ENCODE peak calls at places on chromosomes 11 and 22, in six cellular contexts. E is A549, L is cardiac muscle cell, N is neural progenitor cell, J is MM.1S, Z is kidney epithelial cell. S is an unnamed sample.

GRCh38 chr11:122189259-122189658 is 73.2 kb upstream of the BLID start:
- DNase-seq in L (no peak), Z (peak; percentile 89), N (no peak), E (peak; percentile 82), J (no peak), S (no peak)

GRCh38 chr11:65423516-65424199 is 1.1 kb downstream of the NEAT1 start:
- DNase-seq in E (peak; percentile 57), L (no peak), J (no peak), N (no peak), Z (no peak), S (no peak)

GRCh38 chr11:72706579-72706978 is 32.4 kb upstream of the PDE2A start:
- DNase-seq in J (no peak), L (no peak), Z (no peak), N (no peak), E (no peak), S (no peak)

GRCh38 chr11:16779436-16779835 is 41.0 kb downstream of the C11orf58 start:
- DNase-seq in L (no peak), Z (no peak), E (peak; percentile 12), J (no peak), N (no peak), S (no peak)

GRCh38 chr11:128341280-128341679 is 246.1 kb downstream of the ETS1 start:
- DNase-seq in N (no peak), L (no peak), E (no peak), J (no peak), Z (no peak), S (no peak)

GRCh38 chr11:11445441-11446185 is 92.6 kb upstream of the CSNK2A3 start:
- DNase-seq in Z (no peak), L (no peak), J (no peak), N (no peak), E (no peak), S (no peak)

GRCh38 chr22:20138417-20138738 is 6.8 kb downstream of the ZDHHC8 start:
- DNase-seq in J (no peak), Z (no peak), E (no peak), N (no peak), L (no peak), S (no peak)

GRCh38 chr11:2150206-2150847 is 10.7 kb downstream of the INS start:
- DNase-seq in Z (no peak), L (peak; percentile 68), J (no peak), N (peak; percentile 86), E (peak; percentile 72), S (no peak)

GRCh38 chr22:43848366-43849171 is 13.7 kb downstream of the SULT4A1 start:
- DNase-seq in L (peak; percentile 72), Z (no peak), N (peak; percentile 61), E (peak; percentile 16), J (no peak), S (no peak)

GRCh38 chr11:124900464-124900863 is 2.8 kb upstream of the ROBO4 start:
- DNase-seq in E (peak; percentile 49), N (no peak), L (no peak), Z (peak; percentile 39), J (no peak), S (no peak)

GRCh38 chr11:130583866-130584265 is 135.4 kb downstream of the ADAMTS15 start:
- DNase-seq in J (no peak), Z (no peak), N (peak; percentile 56), E (no peak), L (no peak), S (no peak)

GRCh38 chr11:103420593-103420992 is 311.4 kb downstream of the DYNC2H1 start:
- DNase-seq in L (no peak), J (peak; percentile 38), N (no peak), Z (peak; percentile 12), E (no peak), S (no peak)

GRCh38 chr11:126115820-126116319 is 53.2 kb upstream of the CDON start:
- DNase-seq in N (peak; percentile 42), L (no peak), Z (peak; percentile 57), E (peak; percentile 82), J (no peak), S (no peak)
- TF ChIP-seq CTCF in N (peak; percentile 30), L (peak; percentile 31), Z (peak; percentile 26), E (no peak), J (no peak), S (no peak)

DNA sequence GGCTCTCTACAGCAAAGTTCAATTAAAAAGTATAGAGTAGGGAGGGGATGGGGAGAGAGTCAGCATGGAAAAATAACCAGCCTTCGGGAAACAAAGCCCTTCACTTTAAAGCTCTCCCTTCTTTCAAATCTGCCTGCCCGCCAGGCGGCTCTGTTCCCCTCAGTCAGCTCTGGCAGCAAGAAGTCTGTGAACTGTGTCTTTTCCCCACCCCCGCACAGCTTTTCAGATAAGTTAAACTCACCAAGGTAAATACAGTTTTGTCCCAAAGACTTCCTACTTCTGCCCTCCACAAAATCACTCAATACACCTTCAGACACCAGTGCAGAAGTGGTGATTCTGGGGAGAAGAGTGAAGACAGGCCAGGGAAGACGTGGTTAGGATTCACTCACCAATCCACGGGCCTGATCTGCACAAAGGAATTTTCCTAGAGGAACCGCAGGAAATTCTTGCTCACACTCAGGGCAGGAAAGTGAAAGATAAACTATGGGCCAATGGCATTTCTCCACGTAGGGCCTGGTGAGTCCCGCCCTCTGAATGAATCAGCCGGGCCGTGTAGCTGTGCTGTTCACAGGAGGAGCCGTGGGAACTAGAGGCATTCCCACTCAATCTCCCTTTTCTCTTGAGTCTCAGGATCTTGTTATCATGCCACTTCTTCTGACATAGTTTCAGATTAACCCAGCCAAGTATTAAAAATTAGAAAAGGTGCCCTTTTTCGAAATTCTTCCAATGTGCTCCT is at the start of gene TRIM5:
- DNase-seq in E (peak; percentile 94), L (peak; percentile 93), N (peak; percentile 82), J (peak; percentile 84), Z (peak; percentile 95), S (peak; percentile 87)
- TF ChIP-seq CTCF in E (peak; percentile 72), L (peak; percentile 73), N (peak; percentile 56), J (peak; percentile 59), Z (peak; percentile 77), S (peak; percentile 71)

GRCh38 chr11:96655474-96655873 is 265.7 kb downstream of the JRKL start:
- DNase-seq in L (no peak), E (no peak), N (no peak), J (peak; percentile 38), Z (no peak), S (no peak)
- TF ChIP-seq CTCF in L (no peak), E (no peak), N (no peak), J (no peak), Z (no peak), S (no peak)

GRCh38 chr11:39367526-39367925 is 2091.9 kb downstream of the LRRC4C start:
- DNase-seq in J (no peak), E (no peak), L (no peak), Z (no peak), N (no peak), S (no peak)

GRCh38 chr11:39361557-39361956 is 2097.9 kb downstream of the LRRC4C start:
- DNase-seq in Z (no peak), J (no peak), L (no peak), E (no peak), N (no peak), S (no peak)

GRCh38 chr11:39365809-39366436 is 2093.5 kb downstream of the LRRC4C start:
- DNase-seq in E (peak; percentile 31), L (peak; percentile 19), Z (peak; percentile 18), N (peak; percentile 20), J (no peak), S (no peak)
- TF ChIP-seq CTCF in E (peak; percentile 26), L (no peak), Z (peak; percentile 44), N (peak; percentile 48), J (no peak), S (no peak)

GRCh38 chr11:77467993-77468392 is 5.9 kb downstream of the PAK1 start:
- DNase-seq in J (no peak), L (no peak), E (no peak), Z (no peak), N (peak; percentile 13), S (no peak)
- TF ChIP-seq CTCF in J (no peak), L (no peak), E (no peak), Z (no peak), N (no peak), S (no peak)

S was measured in GM13977.